ENCODE peak calls at places on chromosome 5, in six cellular contexts. I is activated effector memory CD4-positive, alpha-beta T cell treated with anti-CD3 and anti-CD28 coated beads, Interleukin-2, amount 50 U/mL, for 16 hours; E is mucosa of gallbladder; Q is aorta; K is NCI-H510A; T is hypothalamus. P is an unnamed sample.

GRCh38 chr5:139638090-139638735 is 9.9 kb upstream of the CXXC5 start:
- DNase-seq in T (peak), K (peak), Q (peak), I (peak), E (peak), P (peak)

GRCh38 chr5:17415282-17415681 is 82.7 kb upstream of the TAF11L2 start:
- DNase-seq in T (no peak), I (no peak), Q (no peak), K (no peak), E (no peak), P (no peak)

GRCh38 chr5:115586525-115587146 is 15.6 kb downstream of the TICAM2 start:
- DNase-seq in Q (no peak), K (no peak), T (no peak), E (no peak), I (no peak), P (no peak)

GRCh38 chr5:143641957-143642356 is 170.0 kb upstream of the HMHB1 start:
- DNase-seq in E (no peak), Q (no peak), T (no peak), I (no peak), K (no peak), P (no peak)

GRCh38 chr5:175814676-175815075 is 56.7 kb upstream of the CPLX2 start:
- DNase-seq in I (no peak), E (no peak), K (no peak), Q (peak), T (no peak), P (no peak)

GRCh38 chr5:78547731-78548189 is 100.8 kb downstream of the LHFPL2 start:
- DNase-seq in K (no peak), T (no peak), E (peak), I (no peak), Q (peak), P (no peak)

GRCh38 chr5:153618857-153619256 is 128.4 kb downstream of the GRIA1 start:
- DNase-seq in E (no peak), K (no peak), Q (no peak), I (no peak), T (no peak), P (no peak)

GRCh38 chr5:1515921-1516571 is 7.7 kb downstream of the LPCAT1 start:
- DNase-seq in I (peak), K (no peak), E (peak), Q (peak), T (no peak), P (peak)

GRCh38 chr5:68484307-68485068 is 268.9 kb downstream of the PIK3R1 start:
- DNase-seq in T (no peak), E (no peak), K (no peak), I (no peak), Q (no peak), P (no peak)

GRCh38 chr5:65708140-65708539 is 13.8 kb downstream of the SGTB start:
- DNase-seq in Q (no peak), I (no peak), T (no peak), K (no peak), E (no peak), P (no peak)

GRCh38 chr5:174698156-174698555 is 26.2 kb upstream of the MSX2 start:
- DNase-seq in E (no peak), Q (no peak), I (no peak), K (no peak), T (no peak), P (no peak)

GRCh38 chr5:179327026-179327735 is 18.1 kb downstream of the ADAMTS2 start:
- DNase-seq in I (no peak), E (no peak), Q (peak), T (no peak), K (no peak), P (no peak)

GRCh38 chr5:142330026-142330425 is 5.2 kb upstream of the SPRY4 start:
- DNase-seq in K (no peak), Q (no peak), I (peak), T (no peak), E (no peak), P (no peak)

GRCh38 chr5:13843181-13843846 is 101.2 kb downstream of the DNAH5 start:
- DNase-seq in Q (no peak), K (no peak), I (no peak), E (no peak), T (no peak), P (no peak)

GRCh38 chr5:120152472-120152871 is 311.6 kb upstream of the PRR16 start:
- DNase-seq in Q (no peak), T (no peak), K (no peak), I (no peak), E (no peak), P (no peak)

GRCh38 chr5:171893290-171893890 is 107.8 kb downstream of the SMIM23 start:
- DNase-seq in E (no peak), T (no peak), K (no peak), I (no peak), Q (no peak), P (no peak)

GRCh38 chr5:155082401-155082800 is 68.8 kb downstream of the KIF4B start:
- DNase-seq in K (no peak), I (no peak), Q (no peak), T (no peak), E (no peak), P (no peak)

GRCh38 chr5:141910271-141910673 is 13.4 kb upstream of the DELE1 start:
- DNase-seq in I (no peak), Q (no peak), K (no peak), T (no peak), E (no peak), P (no peak)

GRCh38 chr5:84301535-84301934 is 83.1 kb downstream of the EDIL3 start:
- DNase-seq in T (no peak), K (no peak), E (no peak), Q (no peak), I (no peak), P (no peak)

GRCh38 chr5:73321757-73322452 is 126.7 kb downstream of the FOXD1 start:
- DNase-seq in K (no peak), T (no peak), I (no peak), Q (no peak), E (no peak), P (no peak)

GRCh38 chr5:82821978-82822927 is 254.9 kb downstream of the TMEM167A start:
- DNase-seq in I (no peak), K (no peak), T (no peak), E (no peak), Q (no peak), P (no peak)

GRCh38 chr5:123460296-123460729 is 37.1 kb upstream of the CEP120 start:
- DNase-seq in E (peak), T (no peak), Q (no peak), K (no peak), I (no peak), P (no peak)

GRCh38 chr5:125890387-125890955 is 532.7 kb upstream of the GRAMD2B start:
- DNase-seq in I (no peak), K (no peak), T (no peak), E (no peak), Q (no peak), P (no peak)

GRCh38 chr5:171623551-171624097 is 162.0 kb upstream of the SMIM23 start:
- DNase-seq in E (no peak), K (no peak), I (no peak), Q (no peak), T (no peak), P (no peak)

GRCh38 chr5:546376-546908 is 22.2 kb upstream of the SLC9A3 start:
- DNase-seq in K (no peak), E (no peak), T (no peak), Q (peak), I (peak), P (no peak)

GRCh38 chr5:75611324-75612210 is at the start of gene ANKDD1B:
- DNase-seq in E (peak), K (no peak), Q (peak), I (no peak), T (peak), P (peak)

GRCh38 chr5:151086905-151087360 is 6.1 kb upstream of the TNIP1 start:
- DNase-seq in K (no peak), I (peak), T (no peak), Q (peak), E (no peak), P (peak)

GRCh38 chr5:168020522-168021294 is 270.7 kb upstream of the WWC1 start:
- DNase-seq in Q (no peak), T (no peak), E (no peak), I (no peak), K (no peak), P (no peak)

GRCh38 chr5:16550316-16550952 is 66.4 kb downstream of the RETREG1 start:
- DNase-seq in K (peak), Q (no peak), T (no peak), E (no peak), I (no peak), P (no peak)

GRCh38 chr5:73433982-73434342 is 14.6 kb downstream of the FOXD1 start:
- DNase-seq in K (no peak), Q (no peak), T (no peak), E (no peak), I (no peak), P (no peak)

GRCh38 chr5:125870271-125870670 is 552.9 kb upstream of the GRAMD2B start:
- DNase-seq in E (no peak), T (no peak), K (no peak), I (no peak), Q (no peak), P (no peak)

GRCh38 chr5:88085462-88085861 is 183.2 kb downstream of the TMEM161B start:
- DNase-seq in E (no peak), K (no peak), I (no peak), Q (no peak), T (no peak), P (no peak)

GRCh38 chr5:40084614-40085013 is 595.1 kb upstream of the PTGER4 start:
- DNase-seq in T (no peak), I (no peak), E (no peak), K (no peak), Q (no peak), P (no peak)

GRCh38 chr5:90477816-90478215 is 3.2 kb downstream of the POLR3G start:
- DNase-seq in E (no peak), K (no peak), T (no peak), I (no peak), Q (no peak), P (no peak)